ENCODE peak calls at places on chromosomes 11 and 22, in nine cellular contexts. One of them, this sample, is unnamed.

GRCh38 chr11:121451982-121452608 is at the start of gene SORL1:
- DNase-seq in HFF-Myc: no peak
- DNase-seq in GM10248: peak; percentile 80
- DNase-seq in activated CD8-positive, alpha-beta memory T cell treated with anti-CD3 and anti-CD28 coated beads for 4 hours: no peak
- DNase-seq in chondrocyte: no peak
- DNase-seq in ureter: peak; percentile 79
- DNase-seq in NCI-H1930: peak; percentile 75
- DNase-seq in A549: peak; percentile 64
- DNase-seq in heart right ventricle: peak; percentile 66
- DNase-seq in this sample: peak; percentile 62

GRCh38 chr11:74299000-74299399 is 12.4 kb downstream of the P4HA3 start:
- DNase-seq in HFF-Myc: no peak
- DNase-seq in GM10248: no peak
- DNase-seq in activated CD8-positive, alpha-beta memory T cell treated with anti-CD3 and anti-CD28 coated beads for 4 hours: no peak
- DNase-seq in chondrocyte: no peak
- DNase-seq in ureter: no peak
- DNase-seq in NCI-H1930: no peak
- DNase-seq in A549: no peak
- DNase-seq in heart right ventricle: no peak
- DNase-seq in this sample: no peak

GRCh38 chr11:22371188-22371587 is 33.0 kb downstream of the SLC17A6 start:
- DNase-seq in HFF-Myc: no peak
- DNase-seq in GM10248: no peak
- DNase-seq in activated CD8-positive, alpha-beta memory T cell treated with anti-CD3 and anti-CD28 coated beads for 4 hours: no peak
- DNase-seq in chondrocyte: no peak
- DNase-seq in ureter: no peak
- DNase-seq in NCI-H1930: no peak
- DNase-seq in A549: no peak
- DNase-seq in heart right ventricle: no peak
- DNase-seq in this sample: no peak

GRCh38 chr11:62542111-62542745 is 4.4 kb downstream of the AHNAK start:
- DNase-seq in HFF-Myc: no peak
- DNase-seq in GM10248: peak; percentile 21
- DNase-seq in activated CD8-positive, alpha-beta memory T cell treated with anti-CD3 and anti-CD28 coated beads for 4 hours: no peak
- DNase-seq in chondrocyte: no peak
- DNase-seq in ureter: no peak
- DNase-seq in NCI-H1930: no peak
- DNase-seq in A549: no peak
- DNase-seq in heart right ventricle: no peak
- DNase-seq in this sample: no peak

GRCh38 chr11:34636127-34636526 is 15.2 kb downstream of the EHF start:
- DNase-seq in HFF-Myc: no peak
- DNase-seq in GM10248: no peak
- DNase-seq in activated CD8-positive, alpha-beta memory T cell treated with anti-CD3 and anti-CD28 coated beads for 4 hours: no peak
- DNase-seq in chondrocyte: no peak
- DNase-seq in ureter: no peak
- DNase-seq in NCI-H1930: no peak
- DNase-seq in A549: no peak
- DNase-seq in heart right ventricle: no peak
- DNase-seq in this sample: no peak

GRCh38 chr11:86592659-86593451 is 79.6 kb downstream of the ME3 start:
- DNase-seq in HFF-Myc: peak; percentile 86
- DNase-seq in GM10248: peak; percentile 68
- DNase-seq in activated CD8-positive, alpha-beta memory T cell treated with anti-CD3 and anti-CD28 coated beads for 4 hours: peak; percentile 52
- DNase-seq in chondrocyte: no peak
- DNase-seq in ureter: peak; percentile 84
- DNase-seq in NCI-H1930: peak; percentile 2
- DNase-seq in A549: peak; percentile 97
- DNase-seq in heart right ventricle: peak; percentile 58
- DNase-seq in this sample: peak; percentile 86

GRCh38 chr22:20128902-20129746 is 2.5 kb upstream of the ZDHHC8 start:
- DNase-seq in HFF-Myc: no peak
- DNase-seq in GM10248: no peak
- DNase-seq in activated CD8-positive, alpha-beta memory T cell treated with anti-CD3 and anti-CD28 coated beads for 4 hours: no peak
- DNase-seq in chondrocyte: no peak
- DNase-seq in ureter: no peak
- DNase-seq in NCI-H1930: peak; percentile 15
- DNase-seq in A549: peak; percentile 46
- DNase-seq in heart right ventricle: no peak
- DNase-seq in this sample: no peak

GRCh38 chr22:33409134-33409533 is 351.0 kb upstream of the SYN3 start:
- DNase-seq in HFF-Myc: no peak
- DNase-seq in GM10248: no peak
- DNase-seq in activated CD8-positive, alpha-beta memory T cell treated with anti-CD3 and anti-CD28 coated beads for 4 hours: no peak
- DNase-seq in chondrocyte: no peak
- DNase-seq in ureter: no peak
- DNase-seq in NCI-H1930: peak; percentile 68
- DNase-seq in A549: no peak
- DNase-seq in heart right ventricle: no peak
- DNase-seq in this sample: no peak

GRCh38 chr11:65559951-65560537 is 1.9 kb upstream of the LTBP3 start:
- DNase-seq in HFF-Myc: no peak
- DNase-seq in GM10248: no peak
- DNase-seq in activated CD8-positive, alpha-beta memory T cell treated with anti-CD3 and anti-CD28 coated beads for 4 hours: no peak
- DNase-seq in chondrocyte: no peak
- DNase-seq in ureter: no peak
- DNase-seq in NCI-H1930: no peak
- DNase-seq in A549: peak; percentile 90
- DNase-seq in heart right ventricle: peak; percentile 55
- DNase-seq in this sample: no peak

GRCh38 chr11:128692750-128693578 is 908 bp upstream of the FLI1 start:
- DNase-seq in HFF-Myc: no peak
- DNase-seq in GM10248: peak; percentile 43
- DNase-seq in activated CD8-positive, alpha-beta memory T cell treated with anti-CD3 and anti-CD28 coated beads for 4 hours: no peak
- DNase-seq in chondrocyte: no peak
- DNase-seq in ureter: no peak
- DNase-seq in NCI-H1930: no peak
- DNase-seq in A549: peak; percentile 10
- DNase-seq in heart right ventricle: peak; percentile 42
- DNase-seq in this sample: no peak

GRCh38 chr11:2202900-2203439 is 31.4 kb upstream of the TH start:
- DNase-seq in HFF-Myc: no peak
- DNase-seq in GM10248: no peak
- DNase-seq in activated CD8-positive, alpha-beta memory T cell treated with anti-CD3 and anti-CD28 coated beads for 4 hours: no peak
- DNase-seq in chondrocyte: peak; percentile 70
- DNase-seq in ureter: no peak
- DNase-seq in NCI-H1930: no peak
- DNase-seq in A549: no peak
- DNase-seq in heart right ventricle: no peak
- DNase-seq in this sample: no peak

GRCh38 chr22:17119481-17120202 is 1.5 kb downstream of the TMEM121B start:
- DNase-seq in HFF-Myc: no peak
- DNase-seq in GM10248: no peak
- DNase-seq in activated CD8-positive, alpha-beta memory T cell treated with anti-CD3 and anti-CD28 coated beads for 4 hours: no peak
- DNase-seq in chondrocyte: peak; percentile 84
- DNase-seq in ureter: no peak
- DNase-seq in NCI-H1930: peak; percentile 28
- DNase-seq in A549: peak; percentile 59
- DNase-seq in heart right ventricle: no peak
- DNase-seq in this sample: no peak

GRCh38 chr11:86370922-86371614 is 3.6 kb upstream of the CCDC81 start:
- DNase-seq in HFF-Myc: peak; percentile 25
- DNase-seq in GM10248: no peak
- DNase-seq in activated CD8-positive, alpha-beta memory T cell treated with anti-CD3 and anti-CD28 coated beads for 4 hours: no peak
- DNase-seq in chondrocyte: no peak
- DNase-seq in ureter: no peak
- DNase-seq in NCI-H1930: no peak
- DNase-seq in A549: peak; percentile 22
- DNase-seq in heart right ventricle: no peak
- DNase-seq in this sample: no peak

GRCh38 chr11:61158691-61159381 is 2.4 kb downstream of the VPS37C start:
- DNase-seq in HFF-Myc: no peak
- DNase-seq in GM10248: no peak
- DNase-seq in activated CD8-positive, alpha-beta memory T cell treated with anti-CD3 and anti-CD28 coated beads for 4 hours: no peak
- DNase-seq in chondrocyte: no peak
- DNase-seq in ureter: no peak
- DNase-seq in NCI-H1930: no peak
- DNase-seq in A549: no peak
- DNase-seq in heart right ventricle: no peak
- DNase-seq in this sample: no peak

GRCh38 chr22:32413715-32414114 is 1.7 kb upstream of the RTCB start:
- DNase-seq in HFF-Myc: no peak
- DNase-seq in GM10248: peak; percentile 45
- DNase-seq in activated CD8-positive, alpha-beta memory T cell treated with anti-CD3 and anti-CD28 coated beads for 4 hours: no peak
- DNase-seq in chondrocyte: no peak
- DNase-seq in ureter: no peak
- DNase-seq in NCI-H1930: no peak
- DNase-seq in A549: peak; percentile 18
- DNase-seq in heart right ventricle: no peak
- DNase-seq in this sample: no peak

GRCh38 chr11:34654491-34655334 is 33.8 kb downstream of the EHF start:
- DNase-seq in HFF-Myc: no peak
- DNase-seq in GM10248: no peak
- DNase-seq in activated CD8-positive, alpha-beta memory T cell treated with anti-CD3 and anti-CD28 coated beads for 4 hours: no peak
- DNase-seq in chondrocyte: no peak
- DNase-seq in ureter: peak; percentile 89
- DNase-seq in NCI-H1930: peak; percentile 86
- DNase-seq in A549: peak; percentile 98
- DNase-seq in heart right ventricle: no peak
- DNase-seq in this sample: peak; percentile 89

GRCh38 chr11:126710804-126711399 is 289.7 kb downstream of the KIRREL3 start:
- DNase-seq in HFF-Myc: no peak
- DNase-seq in GM10248: no peak
- DNase-seq in activated CD8-positive, alpha-beta memory T cell treated with anti-CD3 and anti-CD28 coated beads for 4 hours: no peak
- DNase-seq in chondrocyte: no peak
- DNase-seq in ureter: no peak
- DNase-seq in NCI-H1930: no peak
- DNase-seq in A549: no peak
- DNase-seq in heart right ventricle: no peak
- DNase-seq in this sample: no peak

GRCh38 chr11:94183886-94184264 is 55.2 kb downstream of the PANX1 start:
- DNase-seq in HFF-Myc: no peak
- DNase-seq in GM10248: peak; percentile 23
- DNase-seq in activated CD8-positive, alpha-beta memory T cell treated with anti-CD3 and anti-CD28 coated beads for 4 hours: no peak
- DNase-seq in chondrocyte: no peak
- DNase-seq in ureter: no peak
- DNase-seq in NCI-H1930: no peak
- DNase-seq in A549: peak; percentile 73
- DNase-seq in heart right ventricle: peak; percentile 54
- DNase-seq in this sample: peak; percentile 84

GRCh38 chr11:1654388-1655167 is 25.0 kb downstream of the KRTAP5-5 start:
- DNase-seq in HFF-Myc: no peak
- DNase-seq in GM10248: no peak
- DNase-seq in activated CD8-positive, alpha-beta memory T cell treated with anti-CD3 and anti-CD28 coated beads for 4 hours: no peak
- DNase-seq in chondrocyte: peak; percentile 59
- DNase-seq in ureter: peak; percentile 34
- DNase-seq in NCI-H1930: no peak
- DNase-seq in A549: no peak
- DNase-seq in heart right ventricle: no peak
- DNase-seq in this sample: no peak

GRCh38 chr11:9136731-9137130 is 45.3 kb upstream of the SCUBE2 start:
- DNase-seq in HFF-Myc: no peak
- DNase-seq in GM10248: no peak
- DNase-seq in activated CD8-positive, alpha-beta memory T cell treated with anti-CD3 and anti-CD28 coated beads for 4 hours: no peak
- DNase-seq in chondrocyte: no peak
- DNase-seq in ureter: no peak
- DNase-seq in NCI-H1930: no peak
- DNase-seq in A549: no peak
- DNase-seq in heart right ventricle: no peak
- DNase-seq in this sample: no peak

GRCh38 chr11:105244157-105244820 is 104.7 kb upstream of the CARD18 start:
- DNase-seq in HFF-Myc: peak; percentile 89
- DNase-seq in GM10248: no peak
- DNase-seq in activated CD8-positive, alpha-beta memory T cell treated with anti-CD3 and anti-CD28 coated beads for 4 hours: no peak
- DNase-seq in chondrocyte: no peak
- DNase-seq in ureter: no peak
- DNase-seq in NCI-H1930: no peak
- DNase-seq in A549: peak; percentile 71
- DNase-seq in heart right ventricle: peak; percentile 48
- DNase-seq in this sample: no peak

GRCh38 chr11:83693279-83693992 is 407.3 kb upstream of the CCDC90B start:
- DNase-seq in HFF-Myc: no peak
- DNase-seq in GM10248: no peak
- DNase-seq in activated CD8-positive, alpha-beta memory T cell treated with anti-CD3 and anti-CD28 coated beads for 4 hours: no peak
- DNase-seq in chondrocyte: no peak
- DNase-seq in ureter: no peak
- DNase-seq in NCI-H1930: no peak
- DNase-seq in A549: no peak
- DNase-seq in heart right ventricle: no peak
- DNase-seq in this sample: no peak

GRCh38 chr11:8346157-8346755 is 82.6 kb upstream of the LMO1 start:
- DNase-seq in HFF-Myc: no peak
- DNase-seq in GM10248: no peak
- DNase-seq in activated CD8-positive, alpha-beta memory T cell treated with anti-CD3 and anti-CD28 coated beads for 4 hours: no peak
- DNase-seq in chondrocyte: no peak
- DNase-seq in ureter: no peak
- DNase-seq in NCI-H1930: no peak
- DNase-seq in A549: no peak
- DNase-seq in heart right ventricle: no peak
- DNase-seq in this sample: no peak

GRCh38 chr11:101435406-101435805 is 148.4 kb downstream of the TRPC6 start:
- DNase-seq in HFF-Myc: no peak
- DNase-seq in GM10248: no peak
- DNase-seq in activated CD8-positive, alpha-beta memory T cell treated with anti-CD3 and anti-CD28 coated beads for 4 hours: no peak
- DNase-seq in chondrocyte: no peak
- DNase-seq in ureter: no peak
- DNase-seq in NCI-H1930: no peak
- DNase-seq in A549: no peak
- DNase-seq in heart right ventricle: no peak
- DNase-seq in this sample: no peak

GRCh38 chr22:31246687-31247086 is 34.6 kb downstream of the LIMK2 start:
- DNase-seq in HFF-Myc: no peak
- DNase-seq in GM10248: no peak
- DNase-seq in activated CD8-positive, alpha-beta memory T cell treated with anti-CD3 and anti-CD28 coated beads for 4 hours: no peak
- DNase-seq in chondrocyte: no peak
- DNase-seq in ureter: no peak
- DNase-seq in NCI-H1930: no peak
- DNase-seq in A549: no peak
- DNase-seq in heart right ventricle: no peak
- DNase-seq in this sample: no peak

GRCh38 chr11:70191495-70192140 is 11.5 kb upstream of the FADD start:
- DNase-seq in HFF-Myc: no peak
- DNase-seq in GM10248: peak; percentile 78
- DNase-seq in activated CD8-positive, alpha-beta memory T cell treated with anti-CD3 and anti-CD28 coated beads for 4 hours: no peak
- DNase-seq in chondrocyte: no peak
- DNase-seq in ureter: peak; percentile 75
- DNase-seq in NCI-H1930: peak; percentile 55
- DNase-seq in A549: peak; percentile 79
- DNase-seq in heart right ventricle: peak; percentile 70
- DNase-seq in this sample: peak; percentile 79

GRCh38 chr11:3155216-3155615 is 9.9 kb downstream of the OSBPL5 start:
- DNase-seq in HFF-Myc: no peak
- DNase-seq in GM10248: no peak
- DNase-seq in activated CD8-positive, alpha-beta memory T cell treated with anti-CD3 and anti-CD28 coated beads for 4 hours: no peak
- DNase-seq in chondrocyte: peak; percentile 43
- DNase-seq in ureter: no peak
- DNase-seq in NCI-H1930: no peak
- DNase-seq in A549: no peak
- DNase-seq in heart right ventricle: no peak
- DNase-seq in this sample: no peak

GRCh38 chr11:13328276-13328675 is 50.7 kb downstream of the BMAL1 start:
- DNase-seq in HFF-Myc: no peak
- DNase-seq in GM10248: no peak
- DNase-seq in activated CD8-positive, alpha-beta memory T cell treated with anti-CD3 and anti-CD28 coated beads for 4 hours: no peak
- DNase-seq in chondrocyte: no peak
- DNase-seq in ureter: no peak
- DNase-seq in NCI-H1930: no peak
- DNase-seq in A549: no peak
- DNase-seq in heart right ventricle: no peak
- DNase-seq in this sample: no peak

GRCh38 chr11:15863411-15863810 is 492.9 kb downstream of the SOX6 start:
- DNase-seq in HFF-Myc: no peak
- DNase-seq in GM10248: no peak
- DNase-seq in activated CD8-positive, alpha-beta memory T cell treated with anti-CD3 and anti-CD28 coated beads for 4 hours: no peak
- DNase-seq in chondrocyte: no peak
- DNase-seq in ureter: no peak
- DNase-seq in NCI-H1930: no peak
- DNase-seq in A549: no peak
- DNase-seq in heart right ventricle: no peak
- DNase-seq in this sample: no peak

GRCh38 chr22:20316217-20316843 is 3.5 kb downstream of the DGCR6L start:
- DNase-seq in HFF-Myc: no peak
- DNase-seq in GM10248: no peak
- DNase-seq in activated CD8-positive, alpha-beta memory T cell treated with anti-CD3 and anti-CD28 coated beads for 4 hours: no peak
- DNase-seq in chondrocyte: no peak
- DNase-seq in ureter: peak; percentile 40
- DNase-seq in NCI-H1930: no peak
- DNase-seq in A549: no peak
- DNase-seq in heart right ventricle: no peak
- DNase-seq in this sample: peak; percentile 28

GRCh38 chr11:101792814-101793213 is 122.0 kb upstream of the CEP126 start:
- DNase-seq in HFF-Myc: no peak
- DNase-seq in GM10248: no peak
- DNase-seq in activated CD8-positive, alpha-beta memory T cell treated with anti-CD3 and anti-CD28 coated beads for 4 hours: no peak
- DNase-seq in chondrocyte: no peak
- DNase-seq in ureter: no peak
- DNase-seq in NCI-H1930: no peak
- DNase-seq in A549: no peak
- DNase-seq in heart right ventricle: no peak
- DNase-seq in this sample: no peak